ENCODE peak calls at places on chromosomes 11 and 22, in four cellular contexts. A, V, J and G are unnamed samples.

GRCh38 chr22:42693055-42693762 is 27.5 kb downstream of the A4GALT start:
- DNase-seq in A (no peak), V (no peak), J (no peak), G (no peak)

GRCh38 chr22:18024276-18024939 is at the start of gene MICAL3:
- DNase-seq in A (peak), V (peak), J (peak), G (peak)

GRCh38 chr11:132878111-132878510 is 654.2 kb downstream of the OPCML start:
- DNase-seq in A (no peak), V (no peak), J (no peak), G (no peak)

GRCh38 chr22:30310881-30311771 is 15.6 kb downstream of the TBC1D10A start:
- DNase-seq in A (peak), V (no peak), J (no peak), G (no peak)

GRCh38 chr22:25540128-25540790 is 24.2 kb upstream of the GRK3 start:
- DNase-seq in A (no peak), V (no peak), J (no peak), G (no peak)

GRCh38 chr11:111629499-111629898 is 27.2 kb downstream of the SIK2 start:
- DNase-seq in A (no peak), V (no peak), J (no peak), G (no peak)

GRCh38 chr11:125084057-125084416 is 20.9 kb downstream of the SLC37A2 start:
- DNase-seq in A (no peak), V (no peak), J (no peak), G (no peak)

GRCh38 chr11:7307836-7308235 is 56.1 kb downstream of the SYT9 start:
- DNase-seq in A (no peak), V (no peak), J (no peak), G (no peak)

GRCh38 chr22:44539467-44540063 is 41.5 kb upstream of the RTL6 start:
- DNase-seq in A (no peak), V (no peak), J (no peak), G (no peak)

GRCh38 chr11:110855246-110855645 is 143.0 kb upstream of the ARHGAP20 start:
- DNase-seq in A (no peak), V (no peak), J (no peak), G (no peak)

GRCh38 chr22:45546333-45547015 is 43.8 kb downstream of the FBLN1 start:
- DNase-seq in A (no peak), V (no peak), J (no peak), G (no peak)

GRCh38 chr22:30903876-30904460 is 64.6 kb downstream of the MORC2 start:
- DNase-seq in A (no peak), V (no peak), J (no peak), G (no peak)

GRCh38 chr11:28697920-28698827 is 590.0 kb downstream of the METTL15 start:
- DNase-seq in A (peak), V (no peak), J (peak), G (no peak)

GRCh38 chr11:59754494-59754858 is 700 bp upstream of the STX3 start:
- DNase-seq in A (no peak), V (peak), J (no peak), G (peak)

GRCh38 chr11:36540998-36541397 is 26.8 kb upstream of the RAG1 start:
- DNase-seq in A (no peak), V (peak), J (no peak), G (no peak)

GRCh38 chr11:71076021-71076420 is 176.4 kb downstream of the SHANK2 start:
- DNase-seq in A (no peak), V (no peak), J (no peak), G (no peak)

GRCh38 chr11:114142646-114143045 is 83.1 kb downstream of the ZBTB16 start:
- DNase-seq in A (no peak), V (no peak), J (no peak), G (no peak)

GRCh38 chr11:18145025-18145424 is 12.7 kb downstream of the MRGPRX3 start:
- DNase-seq in A (no peak), V (no peak), J (peak), G (no peak)

GRCh38 chr11:3162410-3163240 is 2.5 kb downstream of the OSBPL5 start:
- DNase-seq in A (no peak), V (no peak), J (no peak), G (no peak)

GRCh38 chr11:17502630-17503029 is 26.0 kb upstream of the ABCC8 start:
- DNase-seq in A (no peak), V (no peak), J (no peak), G (no peak)

GRCh38 chr22:47209077-47209514 is 446.6 kb downstream of the TBC1D22A start:
- DNase-seq in A (no peak), V (no peak), J (no peak), G (peak)

GRCh38 chr11:117180661-117181585 is 2.4 kb downstream of the SIDT2 start:
- DNase-seq in A (no peak), V (peak), J (peak), G (peak)

GRCh38 chr11:122822241-122822640 is 16.1 kb upstream of the CRTAM start:
- DNase-seq in A (no peak), V (no peak), J (no peak), G (no peak)

GRCh38 chr11:17598700-17599459 is 51.8 kb downstream of the OTOG start:
- DNase-seq in A (peak), V (peak), J (peak), G (peak)

GRCh38 chr11:113926273-113927183 is 21.9 kb downstream of the HTR3B start:
- DNase-seq in A (no peak), V (no peak), J (no peak), G (no peak)

GRCh38 chr11:13786688-13787087 is 118.2 kb downstream of the FAR1 start:
- DNase-seq in A (no peak), V (no peak), J (no peak), G (no peak)

GRCh38 chr11:77131560-77131959 is 3.5 kb downstream of the MYO7A start:
- DNase-seq in A (no peak), V (no peak), J (no peak), G (no peak)

GRCh38 chr11:126489791-126490190 is 134.3 kb downstream of the ST3GAL4 start:
- DNase-seq in A (no peak), V (no peak), J (no peak), G (no peak)

GRCh38 chr11:114166897-114167323 is 107.4 kb downstream of the ZBTB16 start:
- DNase-seq in A (peak), V (no peak), J (no peak), G (no peak)

GRCh38 chr11:61577383-61578118 is 3.3 kb downstream of the SYT7 start:
- DNase-seq in A (no peak), V (no peak), J (no peak), G (no peak)

GRCh38 chr11:61574611-61575010 is 6.3 kb downstream of the SYT7 start:
- DNase-seq in A (no peak), V (no peak), J (no peak), G (no peak)

GRCh38 chr11:61572913-61573312 is 8.0 kb downstream of the SYT7 start:
- DNase-seq in A (no peak), V (no peak), J (no peak), G (no peak)

GRCh38 chr11:61578819-61579218 is 2.1 kb downstream of the SYT7 start:
- DNase-seq in A (no peak), V (no peak), J (no peak), G (no peak)

DNA sequence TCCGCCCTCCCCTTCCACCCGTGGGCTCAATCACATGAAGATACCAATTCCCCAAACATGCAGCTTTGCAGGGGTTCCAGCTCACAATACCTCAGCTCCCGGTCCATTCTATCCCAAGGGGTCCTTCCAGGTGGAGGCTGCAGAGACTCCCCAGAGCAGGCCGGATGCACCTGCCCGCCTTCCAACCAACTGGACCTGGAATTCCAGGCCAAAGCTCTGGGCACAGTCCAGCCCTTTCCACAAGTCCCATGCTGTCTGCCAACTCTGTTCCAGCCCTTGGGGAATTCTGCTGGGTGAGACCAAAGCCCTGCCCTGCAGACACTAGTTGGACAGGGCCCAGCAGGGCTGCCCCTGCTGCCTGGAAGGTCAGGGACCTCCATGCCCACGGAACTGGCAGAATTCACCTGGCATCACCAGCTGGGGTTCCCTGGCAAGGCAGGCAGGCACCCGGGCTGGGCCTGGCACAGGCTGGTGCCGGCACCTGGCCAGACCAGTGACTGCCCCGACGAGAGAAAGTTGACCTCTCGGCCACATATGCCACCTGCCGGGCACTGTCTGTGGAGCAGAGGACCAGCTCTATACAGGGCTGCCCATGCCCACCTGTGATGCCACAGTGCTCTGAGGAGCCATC is 4.9 kb downstream of the SYT7 start:
- DNase-seq in A (no peak), V (no peak), J (no peak), G (no peak)
- TF ChIP-seq CTCF in A (no peak), V (no peak), J (no peak), G (no peak)

GRCh38 chr11:128302425-128303186 is 284.8 kb downstream of the ETS1 start:
- DNase-seq in A (no peak), V (peak), J (no peak), G (peak)
- TF ChIP-seq CTCF in A (no peak), V (no peak), J (no peak), G (peak)

DNA sequence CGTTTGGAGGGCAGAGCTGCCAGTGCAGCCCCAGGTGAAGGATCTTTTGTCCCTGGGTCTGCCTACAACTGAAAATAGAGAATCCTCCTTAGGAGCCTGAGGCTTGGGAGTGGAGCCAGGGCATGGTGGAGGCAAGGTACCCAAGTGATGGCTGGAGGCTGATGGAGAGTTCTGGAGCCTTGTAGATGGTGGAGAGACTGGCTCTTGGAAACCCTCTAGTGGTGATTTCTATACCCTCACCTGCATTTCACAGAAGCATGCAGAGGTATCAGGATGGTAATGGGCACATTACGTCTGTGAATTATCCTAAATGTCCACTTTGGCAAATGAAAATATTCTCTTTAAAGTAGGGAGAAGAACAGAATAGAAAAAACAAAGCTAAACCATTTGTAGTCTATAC is 44.4 kb downstream of the INSC start:
- DNase-seq in A (no peak), V (peak), J (peak), G (no peak)
- TF ChIP-seq CTCF in A (peak), V (peak), J (peak), G (no peak)

DNA sequence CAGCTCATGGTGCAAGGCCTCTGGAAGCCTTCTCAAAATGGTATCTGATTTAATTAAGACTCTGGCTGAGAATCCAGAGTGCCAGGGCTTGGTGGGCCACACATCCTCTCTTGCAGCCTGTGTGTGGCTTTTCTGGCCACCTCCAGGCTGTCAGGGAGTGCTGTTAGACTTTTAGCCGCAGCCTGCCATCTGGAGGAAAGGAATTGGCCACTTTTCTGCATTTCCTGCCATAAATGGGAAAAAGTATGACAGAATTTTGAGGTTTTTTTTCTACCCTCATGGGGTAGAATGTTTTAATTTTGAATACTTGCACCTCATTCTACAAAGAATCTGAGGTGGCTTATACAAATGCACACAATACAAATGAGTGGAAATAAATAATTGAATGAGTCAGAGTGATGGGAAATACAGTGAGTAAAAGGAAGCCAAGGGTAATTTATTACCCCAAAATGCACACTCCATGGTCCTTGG is 218.4 kb downstream of the ADAMTS15 start:
- DNase-seq in A (no peak), V (no peak), J (no peak), G (no peak)
- TF ChIP-seq CTCF in A (peak), V (no peak), J (no peak), G (no peak)

GRCh38 chr11:119942021-119942420 is 195.9 kb downstream of the TRIM29 start:
- DNase-seq in A (no peak), V (no peak), J (no peak), G (no peak)
- TF ChIP-seq CTCF in A (no peak), V (no peak), J (no peak), G (no peak)

DNA sequence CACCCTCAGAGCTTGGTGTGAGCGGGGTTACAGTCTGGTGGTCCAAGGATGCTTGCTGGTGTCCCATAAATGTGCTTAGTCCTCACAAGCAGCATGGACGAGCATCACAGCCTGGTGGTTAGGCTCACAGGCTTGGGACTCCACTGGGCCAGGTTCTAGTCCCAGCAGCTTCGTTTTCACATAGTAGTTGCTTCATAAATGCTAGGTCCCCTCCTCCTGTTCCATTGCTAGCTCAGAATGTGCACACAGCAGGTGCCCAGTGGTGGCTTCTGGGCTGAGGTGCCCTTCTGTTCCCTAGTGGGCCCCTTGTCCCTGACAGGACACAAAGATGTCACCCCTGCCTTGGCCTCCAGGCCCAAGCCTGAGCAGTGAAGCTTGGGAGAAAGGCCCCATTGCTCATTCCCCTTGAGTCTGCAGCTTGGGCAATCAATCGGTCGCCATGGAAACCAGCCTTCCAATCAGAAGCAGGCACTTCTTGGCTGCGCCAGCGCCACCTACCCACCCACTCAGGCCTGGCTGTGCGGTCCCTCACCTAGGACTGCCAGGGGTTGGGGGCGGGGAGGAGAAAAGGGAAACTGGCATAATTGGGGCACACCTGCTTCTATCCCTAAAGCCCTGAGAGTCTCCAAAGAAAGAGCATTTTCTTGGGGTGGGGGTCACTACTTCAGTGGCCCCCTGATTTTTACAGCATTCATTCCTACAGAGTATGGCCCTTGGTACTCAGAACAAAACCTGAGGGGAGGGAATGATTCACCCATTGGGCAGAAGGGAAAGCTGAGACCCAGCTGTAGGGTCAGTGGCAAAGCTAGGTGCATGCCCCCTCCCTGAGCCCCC is 48.1 kb downstream of the CYTH4 start:
- DNase-seq in A (no peak), V (no peak), J (peak), G (no peak)
- TF ChIP-seq CTCF in A (no peak), V (no peak), J (peak), G (no peak)

GRCh38 chr11:40924915-40925314 is 534.5 kb downstream of the LRRC4C start:
- DNase-seq in A (no peak), V (no peak), J (no peak), G (no peak)
- TF ChIP-seq CTCF in A (no peak), V (no peak), J (no peak), G (no peak)

GRCh38 chr11:94650756-94651155 is 83.6 kb downstream of the PIWIL4 start:
- DNase-seq in A (peak), V (no peak), J (no peak), G (no peak)
- TF ChIP-seq CTCF in A (no peak), V (no peak), J (no peak), G (no peak)

DNA sequence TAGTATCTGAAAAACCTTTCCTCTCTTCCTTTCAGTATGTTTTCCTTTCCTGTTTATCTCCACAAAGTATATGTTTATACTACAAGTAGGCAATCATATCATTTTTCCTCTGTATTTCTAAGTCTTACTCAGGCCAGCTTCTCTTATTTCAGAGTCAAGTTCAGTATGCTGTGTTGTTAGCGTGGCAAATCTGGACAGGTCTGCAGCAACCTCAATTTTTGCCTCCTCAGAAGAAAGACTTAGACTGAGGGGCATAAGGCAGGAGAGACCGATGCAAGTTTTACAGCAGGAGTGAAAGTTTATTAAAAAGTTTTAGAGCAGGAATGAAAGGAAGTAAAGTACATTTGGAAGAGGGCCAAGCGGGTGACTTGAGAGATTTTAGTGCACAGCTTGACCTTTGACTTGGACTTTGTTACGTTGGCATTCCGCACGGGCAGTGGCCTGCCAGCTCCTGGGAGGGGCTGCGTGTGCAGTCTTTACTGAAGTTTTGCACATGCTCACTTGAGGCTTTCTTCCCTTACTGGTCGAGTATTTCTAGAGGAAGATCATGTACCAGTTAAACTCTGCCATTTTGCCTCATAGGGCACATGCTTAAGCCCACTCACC is 343.2 kb downstream of the NTM start:
- DNase-seq in A (no peak), V (no peak), J (no peak), G (no peak)
- TF ChIP-seq CTCF in A (no peak), V (no peak), J (no peak), G (no peak)

GRCh38 chr11:94876222-94876621 is 97.1 kb downstream of the CWC15 start:
- DNase-seq in A (no peak), V (no peak), J (no peak), G (no peak)

GRCh38 chr11:94873910-94874575 is 99.3 kb downstream of the CWC15 start:
- DNase-seq in A (no peak), V (no peak), J (no peak), G (no peak)

GRCh38 chr11:94877446-94878200 is 95.7 kb downstream of the CWC15 start:
- DNase-seq in A (no peak), V (no peak), J (no peak), G (no peak)

GRCh38 chr11:94879006-94879405 is 94.3 kb downstream of the CWC15 start:
- DNase-seq in A (no peak), V (no peak), J (no peak), G (no peak)

DNA sequence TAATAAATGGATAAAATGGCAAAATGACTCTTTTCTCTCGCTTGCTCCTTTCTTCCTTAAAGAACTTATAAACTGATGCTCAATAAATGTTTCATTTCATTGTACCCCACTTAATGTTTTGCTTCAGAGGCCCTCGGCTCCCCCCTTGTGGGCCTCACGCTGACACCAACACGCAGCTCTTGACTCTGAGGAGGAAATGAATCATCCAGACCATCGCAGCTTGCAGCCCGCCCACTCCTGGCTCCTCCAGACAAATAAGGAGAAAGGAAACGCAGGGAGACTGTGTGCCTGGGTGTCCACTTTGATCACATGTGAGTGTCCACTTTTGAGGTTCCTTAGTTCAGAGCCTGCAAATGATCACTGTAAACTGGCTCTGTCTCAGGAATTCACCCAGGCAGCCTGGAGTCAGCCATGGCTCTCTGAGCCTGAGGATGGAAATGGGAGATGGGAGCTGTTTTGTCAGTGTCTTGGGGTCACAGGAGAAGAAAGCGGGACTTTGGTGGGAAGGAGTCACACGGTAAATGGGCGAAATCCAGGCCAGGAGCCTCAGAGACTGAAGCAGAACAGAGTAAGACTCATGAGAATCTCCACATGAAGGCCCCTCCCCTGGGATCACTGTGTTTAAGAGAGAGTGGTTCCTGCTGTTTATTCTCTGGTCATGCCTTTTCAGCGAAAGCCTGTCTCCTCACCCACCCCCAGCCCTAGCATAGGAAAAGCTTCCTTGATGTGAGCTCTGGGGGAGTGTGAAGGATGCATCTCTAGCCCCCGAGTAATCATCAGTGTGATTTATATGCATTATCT is 96.5 kb downstream of the CWC15 start:
- DNase-seq in A (peak), V (no peak), J (peak), G (peak)
- TF ChIP-seq CTCF in A (peak), V (no peak), J (peak), G (no peak)